ENCODE peak calls at places on chromosomes 6 and 20, in six cellular contexts. One of them, this sample, is unnamed.

GRCh38 chr20:11881453-11881852 is 36.2 kb upstream of the BTBD3 start:
- DNase-seq in PC-3: no peak
- DNase-seq in GM23338: no peak
- DNase-seq in mammary epithelial cell: no peak
- DNase-seq in PC-9: no peak
- DNase-seq in HCT116: no peak
- DNase-seq in this sample: no peak

GRCh38 chr6:169237496-169238134 is 16.0 kb downstream of the THBS2 start:
- DNase-seq in PC-3: no peak
- DNase-seq in GM23338: no peak
- DNase-seq in mammary epithelial cell: no peak
- DNase-seq in PC-9: no peak
- DNase-seq in HCT116: no peak
- DNase-seq in this sample: no peak

GRCh38 chr6:37788259-37788658 is 31.3 kb upstream of the ZFAND3 start:
- DNase-seq in PC-3: peak
- DNase-seq in GM23338: no peak
- DNase-seq in mammary epithelial cell: peak
- DNase-seq in PC-9: peak
- DNase-seq in HCT116: no peak
- DNase-seq in this sample: no peak

GRCh38 chr6:113416166-113416565 is 441.0 kb upstream of the MARCKS start:
- DNase-seq in PC-3: no peak
- DNase-seq in GM23338: no peak
- DNase-seq in mammary epithelial cell: no peak
- DNase-seq in PC-9: no peak
- DNase-seq in HCT116: no peak
- DNase-seq in this sample: peak

GRCh38 chr6:132712366-132712765 is 1.5 kb downstream of the VNN1 start:
- DNase-seq in PC-3: peak
- DNase-seq in GM23338: peak
- DNase-seq in mammary epithelial cell: peak
- DNase-seq in PC-9: peak
- DNase-seq in HCT116: no peak
- DNase-seq in this sample: peak

GRCh38 chr6:128171182-128171581 is 270.3 kb upstream of the THEMIS start:
- DNase-seq in PC-3: no peak
- DNase-seq in GM23338: no peak
- DNase-seq in mammary epithelial cell: no peak
- DNase-seq in PC-9: no peak
- DNase-seq in HCT116: no peak
- DNase-seq in this sample: no peak

GRCh38 chr6:167689278-167689677 is 137.4 kb upstream of the AFDN start:
- DNase-seq in PC-3: no peak
- DNase-seq in GM23338: no peak
- DNase-seq in mammary epithelial cell: no peak
- DNase-seq in PC-9: no peak
- DNase-seq in HCT116: no peak
- DNase-seq in this sample: no peak

GRCh38 chr20:51172558-51173428 is 149.9 kb upstream of the KCNG1 start:
- DNase-seq in PC-3: no peak
- DNase-seq in GM23338: peak
- DNase-seq in mammary epithelial cell: no peak
- DNase-seq in PC-9: no peak
- DNase-seq in HCT116: peak
- DNase-seq in this sample: no peak

GRCh38 chr6:151680846-151681425 is 126.5 kb upstream of the ESR1 start:
- DNase-seq in PC-3: no peak
- DNase-seq in GM23338: no peak
- DNase-seq in mammary epithelial cell: no peak
- DNase-seq in PC-9: no peak
- DNase-seq in HCT116: no peak
- DNase-seq in this sample: no peak

GRCh38 chr6:1604347-1604990 is 5.2 kb upstream of the FOXC1 start:
- DNase-seq in PC-3: peak
- DNase-seq in GM23338: peak
- DNase-seq in mammary epithelial cell: peak
- DNase-seq in PC-9: peak
- DNase-seq in HCT116: no peak
- DNase-seq in this sample: no peak

GRCh38 chr6:47413752-47414516 is 63.7 kb upstream of the CD2AP start:
- DNase-seq in PC-3: peak
- DNase-seq in GM23338: peak
- DNase-seq in mammary epithelial cell: peak
- DNase-seq in PC-9: peak
- DNase-seq in HCT116: peak
- DNase-seq in this sample: peak

GRCh38 chr6:5540375-5540774 is 279.1 kb downstream of the FARS2 start:
- DNase-seq in PC-3: no peak
- DNase-seq in GM23338: no peak
- DNase-seq in mammary epithelial cell: no peak
- DNase-seq in PC-9: no peak
- DNase-seq in HCT116: no peak
- DNase-seq in this sample: peak

GRCh38 chr6:118768904-118769325 is 117.5 kb upstream of the CEP85L start:
- DNase-seq in PC-3: peak
- DNase-seq in GM23338: no peak
- DNase-seq in mammary epithelial cell: peak
- DNase-seq in PC-9: no peak
- DNase-seq in HCT116: no peak
- DNase-seq in this sample: no peak

GRCh38 chr6:313917-314316 is 21.6 kb downstream of the DUSP22 start:
- DNase-seq in PC-3: no peak
- DNase-seq in GM23338: no peak
- DNase-seq in mammary epithelial cell: no peak
- DNase-seq in PC-9: no peak
- DNase-seq in HCT116: no peak
- DNase-seq in this sample: no peak

GRCh38 chr6:122789862-122790739 is 1.0 kb downstream of the SMPDL3A start:
- DNase-seq in PC-3: peak
- DNase-seq in GM23338: peak
- DNase-seq in mammary epithelial cell: peak
- DNase-seq in PC-9: peak
- DNase-seq in HCT116: no peak
- DNase-seq in this sample: peak

GRCh38 chr6:16671302-16672289 is 89.7 kb downstream of the ATXN1 start:
- DNase-seq in PC-3: peak
- DNase-seq in GM23338: peak
- DNase-seq in mammary epithelial cell: no peak
- DNase-seq in PC-9: no peak
- DNase-seq in HCT116: no peak
- DNase-seq in this sample: no peak

GRCh38 chr6:27592107-27592480 is 119.2 kb upstream of the ZNF184 start:
- DNase-seq in PC-3: no peak
- DNase-seq in GM23338: peak
- DNase-seq in mammary epithelial cell: peak
- DNase-seq in PC-9: peak
- DNase-seq in HCT116: no peak
- DNase-seq in this sample: no peak

GRCh38 chr6:1255646-1256365 is 56.1 kb upstream of the FOXQ1 start:
- DNase-seq in PC-3: no peak
- DNase-seq in GM23338: no peak
- DNase-seq in mammary epithelial cell: no peak
- DNase-seq in PC-9: no peak
- DNase-seq in HCT116: no peak
- DNase-seq in this sample: peak

GRCh38 chr20:14582855-14583254 is 245.4 kb upstream of the FLRT3 start:
- DNase-seq in PC-3: peak
- DNase-seq in GM23338: no peak
- DNase-seq in mammary epithelial cell: peak
- DNase-seq in PC-9: no peak
- DNase-seq in HCT116: no peak
- DNase-seq in this sample: no peak

GRCh38 chr20:44541957-44542356 is 20.1 kb upstream of the SERINC3 start:
- DNase-seq in PC-3: no peak
- DNase-seq in GM23338: no peak
- DNase-seq in mammary epithelial cell: no peak
- DNase-seq in PC-9: no peak
- DNase-seq in HCT116: no peak
- DNase-seq in this sample: no peak

GRCh38 chr6:120198033-120198432 is 848.5 kb upstream of the MAN1A1 start:
- DNase-seq in PC-3: peak
- DNase-seq in GM23338: no peak
- DNase-seq in mammary epithelial cell: peak
- DNase-seq in PC-9: no peak
- DNase-seq in HCT116: no peak
- DNase-seq in this sample: peak

GRCh38 chr6:150296890-150297289 is 71.9 kb upstream of the IYD start:
- DNase-seq in PC-3: no peak
- DNase-seq in GM23338: no peak
- DNase-seq in mammary epithelial cell: no peak
- DNase-seq in PC-9: no peak
- DNase-seq in HCT116: no peak
- DNase-seq in this sample: no peak

GRCh38 chr6:142301421-142302391 is at the start of gene ADGRG6:
- DNase-seq in PC-3: peak
- DNase-seq in GM23338: peak
- DNase-seq in mammary epithelial cell: peak
- DNase-seq in PC-9: peak
- DNase-seq in HCT116: peak
- DNase-seq in this sample: peak
- TF ChIP-seq EZH2 in PC-3: no peak
- TF ChIP-seq EZH2 in GM23338: no peak
- TF ChIP-seq EZH2 in mammary epithelial cell: no peak
- TF ChIP-seq EZH2 in PC-9: no peak
- TF ChIP-seq EZH2 in HCT116: no peak
- TF ChIP-seq EZH2 in this sample: no peak

GRCh38 chr6:21909321-21909720 is 315.8 kb downstream of the SOX4 start:
- DNase-seq in PC-3: peak
- DNase-seq in GM23338: no peak
- DNase-seq in mammary epithelial cell: no peak
- DNase-seq in PC-9: no peak
- DNase-seq in HCT116: no peak
- DNase-seq in this sample: no peak
- TF ChIP-seq CTCF in PC-3: no peak
- TF ChIP-seq CTCF in GM23338: no peak
- TF ChIP-seq CTCF in mammary epithelial cell: no peak
- TF ChIP-seq CTCF in PC-9: no peak
- TF ChIP-seq CTCF in HCT116: no peak
- TF ChIP-seq CTCF in this sample: no peak

GRCh38 chr6:166165558-166166313 is 1.9 kb downstream of the TBXT start:
- DNase-seq in PC-3: no peak
- DNase-seq in GM23338: peak
- DNase-seq in mammary epithelial cell: no peak
- DNase-seq in PC-9: no peak
- DNase-seq in HCT116: no peak
- DNase-seq in this sample: no peak
- TF ChIP-seq EZH2 in PC-3: no peak
- TF ChIP-seq EZH2 in GM23338: peak
- TF ChIP-seq EZH2 in mammary epithelial cell: no peak
- TF ChIP-seq EZH2 in PC-9: no peak
- TF ChIP-seq EZH2 in HCT116: no peak
- TF ChIP-seq EZH2 in this sample: no peak

GRCh38 chr6:32166411-32167061 is 2.1 kb downstream of the EGFL8 start:
- DNase-seq in PC-3: no peak
- DNase-seq in GM23338: peak
- DNase-seq in mammary epithelial cell: no peak
- DNase-seq in PC-9: no peak
- DNase-seq in HCT116: no peak
- DNase-seq in this sample: no peak

GRCh38 chr6:32167154-32167760 is 2.9 kb downstream of the EGFL8 start:
- DNase-seq in PC-3: no peak
- DNase-seq in GM23338: peak
- DNase-seq in mammary epithelial cell: no peak
- DNase-seq in PC-9: no peak
- DNase-seq in HCT116: no peak
- DNase-seq in this sample: no peak

GRCh38 chr6:32167761-32168262 is 3.4 kb downstream of the EGFL8 start:
- DNase-seq in PC-3: no peak
- DNase-seq in GM23338: no peak
- DNase-seq in mammary epithelial cell: no peak
- DNase-seq in PC-9: no peak
- DNase-seq in HCT116: no peak
- DNase-seq in this sample: no peak

GRCh38 chr6:32163559-32164258 is 686 bp upstream of the EGFL8 start:
- DNase-seq in PC-3: no peak
- DNase-seq in GM23338: no peak
- DNase-seq in mammary epithelial cell: no peak
- DNase-seq in PC-9: no peak
- DNase-seq in HCT116: no peak
- DNase-seq in this sample: no peak

DNA sequence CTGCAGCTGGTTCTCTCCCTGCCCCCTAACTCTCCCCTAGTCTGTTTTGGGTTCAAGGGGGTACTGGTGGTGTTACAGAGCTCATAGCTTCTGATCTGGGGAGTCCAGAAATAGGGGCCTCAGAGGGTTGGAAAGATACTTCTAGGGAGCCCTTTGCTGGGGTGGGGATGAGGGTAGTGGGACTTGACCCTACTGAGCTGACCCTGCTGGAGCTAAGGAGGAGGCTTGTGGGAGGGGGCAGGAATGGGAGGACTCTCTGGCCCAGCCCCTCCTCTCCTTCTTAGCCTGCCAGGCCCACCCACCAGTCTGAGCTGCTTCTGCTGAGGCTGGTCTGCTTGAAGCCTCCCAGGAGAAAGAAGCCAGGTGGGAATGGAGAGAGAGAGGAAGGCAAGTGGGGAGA is at the start of gene EGFL8:
- DNase-seq in PC-3: no peak
- DNase-seq in GM23338: no peak
- DNase-seq in mammary epithelial cell: no peak
- DNase-seq in PC-9: no peak
- DNase-seq in HCT116: no peak
- DNase-seq in this sample: no peak
- TF ChIP-seq CTCF in PC-3: no peak
- TF ChIP-seq CTCF in GM23338: no peak
- TF ChIP-seq CTCF in mammary epithelial cell: no peak
- TF ChIP-seq CTCF in PC-9: no peak
- TF ChIP-seq CTCF in HCT116: no peak
- TF ChIP-seq CTCF in this sample: no peak

DNA sequence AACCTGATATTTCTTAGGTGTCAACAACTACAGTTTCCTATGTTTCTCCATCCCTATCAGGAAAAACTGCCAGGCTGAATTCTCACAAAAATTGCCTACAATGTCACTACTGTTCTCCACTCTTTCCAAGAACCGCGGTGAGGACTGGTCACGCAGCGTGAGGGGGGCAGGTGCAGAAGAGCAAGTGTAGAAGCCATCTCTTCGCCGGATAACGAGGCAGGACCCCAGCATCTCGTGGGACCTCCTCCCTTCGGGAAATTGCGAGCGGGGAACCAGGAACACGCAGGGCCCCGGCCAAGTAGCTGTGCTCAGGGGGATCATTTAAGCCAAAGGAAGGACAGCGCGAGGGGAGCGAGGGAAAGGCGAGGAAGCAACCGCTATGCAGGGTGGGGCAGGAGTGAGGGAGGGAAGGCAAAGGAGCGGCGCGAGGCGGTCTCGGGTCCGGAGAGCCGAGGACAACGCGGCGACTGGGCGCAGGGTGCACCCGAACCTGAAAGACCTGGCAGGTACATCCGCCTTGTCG is 593 bp downstream of the APMAP start:
- DNase-seq in PC-3: peak
- DNase-seq in GM23338: peak
- DNase-seq in mammary epithelial cell: no peak
- DNase-seq in PC-9: no peak
- DNase-seq in HCT116: no peak
- DNase-seq in this sample: peak
- TF ChIP-seq EZH2 in PC-3: no peak
- TF ChIP-seq EZH2 in GM23338: no peak
- TF ChIP-seq EZH2 in mammary epithelial cell: no peak
- TF ChIP-seq EZH2 in PC-9: no peak
- TF ChIP-seq EZH2 in HCT116: no peak
- TF ChIP-seq EZH2 in this sample: no peak